ENCODE peak calls at places on chromosome 4, in ten cellular contexts. L is cardiac septum; P is AG08396; G is stimulated activated CD8-positive, alpha-beta memory T cell treated with anti-CD3 and anti-CD28 coated beads, Interleukin-12 subunit alpha, Interleukin-12 subunit beta, amount 100 ng/mL, for 4 hours; H is lung; U is posterior cingulate gyrus; O is cerebellar cortex; F is right cardiac atrium; E is fibroblast of mammary gland; M is AG10803. K is an unnamed sample.

GRCh38 chr4:8840816-8841455 is 30.7 kb downstream of the HMX1 start:
- DNase-seq in L (peak; percentile 61), P (no peak), G (no peak), H (no peak), U (peak; percentile 25), O (no peak), F (no peak), E (no peak), M (no peak), K (peak; percentile 61)

GRCh38 chr4:176569301-176569700 is 223.4 kb downstream of the VEGFC start:
- DNase-seq in L (no peak), P (no peak), G (no peak), H (no peak), U (no peak), O (no peak), F (no peak), E (peak; percentile 38), M (no peak), K (no peak)

GRCh38 chr4:37632836-37633235 is 53.3 kb downstream of the RELL1 start:
- DNase-seq in L (no peak), P (no peak), G (no peak), H (no peak), U (no peak), O (no peak), F (no peak), E (no peak), M (peak; percentile 34), K (no peak)

GRCh38 chr4:119501740-119502139 is 126.9 kb downstream of the PDE5A start:
- DNase-seq in L (no peak), P (no peak), G (no peak), H (no peak), U (no peak), O (no peak), F (no peak), E (no peak), M (no peak), K (no peak)

GRCh38 chr4:142091085-142091513 is 454.7 kb downstream of the IL15 start:
- DNase-seq in L (no peak), P (peak; percentile 53), G (no peak), H (no peak), U (no peak), O (no peak), F (peak; percentile 13), E (peak; percentile 100), M (peak; percentile 100), K (no peak)

GRCh38 chr4:163540977-163541376 is 46.5 kb downstream of the TMA16 start:
- DNase-seq in L (no peak), P (peak; percentile 76), G (no peak), H (no peak), U (no peak), O (no peak), F (no peak), E (peak; percentile 83), M (peak; percentile 70), K (no peak)

GRCh38 chr4:102696763-102697162 is 64.0 kb downstream of the MANBA start:
- DNase-seq in L (no peak), P (no peak), G (no peak), H (no peak), U (no peak), O (no peak), F (no peak), E (no peak), M (peak; percentile 17), K (no peak)

GRCh38 chr4:78645853-78646757 is 94.5 kb downstream of the ANXA3 start:
- DNase-seq in L (peak; percentile 80), P (peak; percentile 58), G (no peak), H (peak; percentile 75), U (peak; percentile 30), O (peak; percentile 16), F (peak; percentile 81), E (peak; percentile 98), M (peak; percentile 97), K (peak; percentile 84)

GRCh38 chr4:3809028-3809427 is 42.8 kb downstream of the ADRA2C start:
- DNase-seq in L (no peak), P (no peak), G (no peak), H (no peak), U (peak; percentile 16), O (no peak), F (no peak), E (no peak), M (no peak), K (no peak)

GRCh38 chr4:83207497-83208105 is 77.0 kb downstream of the COQ2 start:
- DNase-seq in L (no peak), P (peak; percentile 59), G (no peak), H (no peak), U (no peak), O (peak; percentile 11), F (no peak), E (no peak), M (peak; percentile 91), K (no peak)

GRCh38 chr4:67922697-67923096 is 38.9 kb upstream of the TMPRSS11D start:
- DNase-seq in L (no peak), P (no peak), G (no peak), H (no peak), U (no peak), O (no peak), F (no peak), E (peak; percentile 76), M (peak; percentile 11), K (no peak)

GRCh38 chr4:70902577-70903281 is 560 bp downstream of the MOB1B start:
- DNase-seq in L (peak; percentile 78), P (peak; percentile 64), G (no peak), H (peak; percentile 39), U (peak; percentile 33), O (peak; percentile 45), F (no peak), E (no peak), M (peak; percentile 27), K (peak; percentile 72)

GRCh38 chr4:1490906-1491629 is 84.8 kb upstream of the NKX1-1 start:
- DNase-seq in L (peak; percentile 57), P (no peak), G (no peak), H (no peak), U (peak; percentile 7), O (no peak), F (no peak), E (no peak), M (no peak), K (no peak)

GRCh38 chr4:185585211-185585610 is 49.9 kb upstream of the PDLIM3 start:
- DNase-seq in L (no peak), P (no peak), G (no peak), H (no peak), U (no peak), O (no peak), F (no peak), E (no peak), M (no peak), K (no peak)

GRCh38 chr4:181960384-181960783 is 282.8 kb upstream of the TENM3 start:
- DNase-seq in L (no peak), P (no peak), G (no peak), H (no peak), U (no peak), O (no peak), F (no peak), E (no peak), M (no peak), K (no peak)

GRCh38 chr4:176548571-176548970 is 228.8 kb downstream of the SPCS3 start:
- DNase-seq in L (no peak), P (peak; percentile 51), G (no peak), H (no peak), U (no peak), O (no peak), F (no peak), E (peak; percentile 75), M (peak; percentile 50), K (no peak)

GRCh38 chr4:11106190-11106589 is 322.5 kb downstream of the HS3ST1 start:
- DNase-seq in L (no peak), P (no peak), G (no peak), H (no peak), U (no peak), O (no peak), F (no peak), E (peak; percentile 49), M (no peak), K (no peak)

GRCh38 chr4:184745747-184746531 is 12.0 kb upstream of the CENPU start:
- DNase-seq in L (no peak), P (peak; percentile 84), G (peak; percentile 33), H (peak; percentile 72), U (no peak), O (peak; percentile 66), F (peak; percentile 68), E (peak; percentile 85), M (peak; percentile 82), K (no peak)

GRCh38 chr4:19850909-19851308 is 400.8 kb upstream of the SLIT2 start:
- DNase-seq in L (no peak), P (peak; percentile 17), G (no peak), H (no peak), U (no peak), O (no peak), F (no peak), E (peak; percentile 89), M (peak; percentile 28), K (no peak)

GRCh38 chr4:48388504-48389154 is 47.3 kb downstream of the SLAIN2 start:
- DNase-seq in L (no peak), P (peak; percentile 36), G (no peak), H (no peak), U (no peak), O (peak; percentile 87), F (no peak), E (peak; percentile 73), M (peak; percentile 59), K (no peak)

GRCh38 chr4:1534876-1535526 is 128.8 kb upstream of the NKX1-1 start:
- DNase-seq in L (no peak), P (no peak), G (no peak), H (no peak), U (peak; percentile 9), O (no peak), F (no peak), E (no peak), M (no peak), K (no peak)

GRCh38 chr4:152014280-152014679 is 253.5 kb upstream of the GATB start:
- DNase-seq in L (no peak), P (no peak), G (peak; percentile 10), H (no peak), U (no peak), O (no peak), F (no peak), E (no peak), M (no peak), K (no peak)

GRCh38 chr4:82515705-82516104 is 46.1 kb downstream of the TMEM150C start:
- DNase-seq in L (no peak), P (no peak), G (no peak), H (no peak), U (no peak), O (peak; percentile 7), F (peak; percentile 59), E (peak; percentile 78), M (peak; percentile 72), K (no peak)

GRCh38 chr4:126954537-126955291 is 678.0 kb upstream of the INTU start:
- DNase-seq in L (no peak), P (no peak), G (no peak), H (no peak), U (no peak), O (no peak), F (no peak), E (no peak), M (no peak), K (no peak)

GRCh38 chr4:8502836-8503585 is 62.4 kb downstream of the TRMT44 start:
- DNase-seq in L (no peak), P (no peak), G (no peak), H (no peak), U (no peak), O (no peak), F (no peak), E (peak; percentile 26), M (no peak), K (no peak)

GRCh38 chr4:158778065-158778711 is 9.4 kb downstream of the FNIP2 start:
- DNase-seq in L (no peak), P (no peak), G (no peak), H (no peak), U (no peak), O (no peak), F (no peak), E (no peak), M (no peak), K (no peak)

GRCh38 chr4:125321709-125322362 is 7.1 kb downstream of the FAT4 start:
- DNase-seq in L (no peak), P (peak; percentile 31), G (no peak), H (no peak), U (no peak), O (no peak), F (no peak), E (peak; percentile 92), M (peak; percentile 67), K (no peak)

GRCh38 chr4:126604273-126604867 is 1028.4 kb upstream of the INTU start:
- DNase-seq in L (no peak), P (peak; percentile 49), G (no peak), H (no peak), U (no peak), O (peak; percentile 16), F (peak; percentile 18), E (peak; percentile 62), M (peak; percentile 62), K (no peak)

K was measured in coronary artery.